ENCODE peak calls at places on chromosomes 12 and 14, in eight cellular contexts. X, N, L, Z, G, J, M and E are unnamed samples.

GRCh38 chr14:92144708-92145107 is 22.9 kb downstream of the CPSF2 start:
- DNase-seq in G (no peak), X (no peak), N (no peak), J (no peak), L (no peak), M (peak), Z (peak), E (no peak)

GRCh38 chr12:3491938-3492867 is 1.2 kb downstream of the PRMT8 start:
- DNase-seq in Z (peak), M (peak), L (peak), G (no peak), N (peak), X (peak), J (peak), E (peak)

GRCh38 chr12:22684526-22685118 is 59.7 kb downstream of the ETNK1 start:
- DNase-seq in G (no peak), Z (peak), L (no peak), M (peak), X (no peak), J (no peak), N (peak), E (no peak)

GRCh38 chr12:100692502-100692901 is 102.1 kb upstream of the ANO4 start:
- DNase-seq in J (no peak), X (no peak), N (no peak), M (no peak), L (no peak), G (no peak), Z (no peak), E (no peak)

GRCh38 chr12:28780096-28780495 is 369.0 kb upstream of the FAR2 start:
- DNase-seq in J (no peak), L (no peak), Z (peak), N (peak), G (no peak), M (peak), X (no peak), E (no peak)

GRCh38 chr12:76636141-76636692 is 76.6 kb upstream of the OSBPL8 start:
- DNase-seq in G (no peak), L (no peak), X (no peak), M (peak), Z (peak), N (no peak), J (no peak), E (no peak)

GRCh38 chr12:123973552-123974341 is 732 bp downstream of the ZNF664 start:
- DNase-seq in J (peak), L (peak), Z (peak), N (peak), X (peak), M (peak), G (no peak), E (peak)

GRCh38 chr14:61343991-61344405 is 22.6 kb downstream of the PRKCH start:
- DNase-seq in M (no peak), L (no peak), Z (no peak), N (no peak), G (no peak), J (no peak), X (no peak), E (no peak)

GRCh38 chr14:94037954-94038353 is 11.8 kb downstream of the OTUB2 start:
- DNase-seq in M (no peak), X (peak), N (no peak), L (no peak), G (no peak), J (no peak), Z (no peak), E (no peak)

GRCh38 chr12:4441355-4442330 is 4.0 kb downstream of the FGF6 start:
- DNase-seq in X (no peak), M (no peak), J (no peak), Z (no peak), N (peak), L (peak), G (no peak), E (no peak)

GRCh38 chr12:75850751-75851462 is 180.7 kb downstream of the PHLDA1 start:
- DNase-seq in G (no peak), X (no peak), N (no peak), M (peak), Z (no peak), J (no peak), L (no peak), E (peak)

GRCh38 chr14:70008863-70009262 is 129.6 kb downstream of the SMOC1 start:
- DNase-seq in L (no peak), N (no peak), M (no peak), G (no peak), J (no peak), Z (no peak), X (no peak), E (no peak)

GRCh38 chr14:99123208-99123870 is 148.7 kb downstream of the BCL11B start:
- DNase-seq in Z (no peak), N (no peak), M (no peak), L (no peak), G (no peak), X (no peak), J (peak), E (no peak)

GRCh38 chr12:6250343-6250742 is 50.1 kb downstream of the CD9 start:
- DNase-seq in J (no peak), G (no peak), Z (no peak), M (peak), X (no peak), L (no peak), N (no peak), E (no peak)